ENCODE peak calls at places on chromosomes 3 and 15, in ten cellular contexts. W is colonic mucosa, G is tibial artery, P is Peyer's patch, R is AG10803, D is right lobe of liver, Q is stomach, S is HepG2, E is heart left ventricle, I is psoas muscle. X is an unnamed sample.

GRCh38 chr3:196650740-196651311 is 11.3 kb downstream of the NRROS start:
- DNase-seq in G (no peak), R (peak; percentile 96), Q (peak; percentile 39), E (peak; percentile 55), S (peak; percentile 36), I (no peak), D (no peak), W (no peak), P (peak; percentile 56), X (peak; percentile 82)

GRCh38 chr3:12294885-12295580 is 6.2 kb downstream of the PPARG start:
- DNase-seq in D (no peak), Q (no peak), R (peak; percentile 54), G (no peak), W (no peak), I (no peak), E (no peak), S (no peak), P (no peak), X (no peak)

GRCh38 chr15:46296797-46297196 is 662.0 kb downstream of the SQOR start:
- DNase-seq in W (no peak), P (no peak), Q (no peak), D (no peak), S (no peak), R (peak; percentile 39), I (no peak), E (no peak), G (no peak), X (no peak)

GRCh38 chr15:63296195-63296594 is 18.8 kb downstream of the APH1B start:
- DNase-seq in I (no peak), R (no peak), S (no peak), Q (no peak), D (peak; percentile 61), P (no peak), W (no peak), E (peak; percentile 13), G (no peak), X (no peak)

GRCh38 chr3:29212789-29213433 is 68.0 kb upstream of the RBMS3 start:
- DNase-seq in I (no peak), P (no peak), E (no peak), R (no peak), D (no peak), G (no peak), S (no peak), Q (no peak), W (no peak), X (no peak)

GRCh38 chr15:60933914-60934885 is 294.9 kb downstream of the RORA start:
- DNase-seq in E (no peak), Q (no peak), G (no peak), R (peak; percentile 66), P (no peak), S (no peak), W (no peak), D (no peak), I (no peak), X (no peak)

GRCh38 chr3:125236331-125236903 is 23.9 kb upstream of the SLC12A8 start:
- DNase-seq in E (no peak), S (no peak), Q (no peak), G (no peak), D (no peak), I (no peak), R (peak; percentile 79), W (no peak), P (no peak), X (no peak)

GRCh38 chr15:101255066-101255415 is 3.2 kb upstream of the CHSY1 start:
- DNase-seq in D (no peak), E (no peak), I (no peak), W (no peak), S (no peak), P (no peak), Q (no peak), R (peak; percentile 49), G (no peak), X (no peak)

GRCh38 chr3:102148598-102149302 is 286.1 kb upstream of the ZPLD1 start:
- DNase-seq in W (no peak), P (no peak), S (no peak), Q (no peak), I (no peak), R (no peak), D (no peak), E (no peak), G (no peak), X (no peak)

GRCh38 chr15:90336705-90337141 is 15.4 kb upstream of the ZNF774 start:
- DNase-seq in S (no peak), P (peak; percentile 50), E (peak; percentile 16), R (peak; percentile 46), D (no peak), W (no peak), Q (no peak), G (no peak), I (no peak), X (no peak)

GRCh38 chr3:185200639-185201038 is 47.8 kb upstream of the C3orf70 start:
- DNase-seq in W (no peak), E (no peak), Q (no peak), R (peak; percentile 65), D (no peak), P (no peak), S (no peak), G (no peak), I (no peak), X (no peak)

GRCh38 chr3:71779674-71780377 is 5.1 kb downstream of the PROK2 start:
- DNase-seq in D (no peak), W (no peak), Q (no peak), I (no peak), G (no peak), E (no peak), S (no peak), P (no peak), R (no peak), X (no peak)
- TF ChIP-seq CTCF in D (no peak), W (no peak), Q (no peak), I (no peak), G (no peak), E (no peak), S (no peak), P (no peak), R (no peak), X (no peak)

DNA sequence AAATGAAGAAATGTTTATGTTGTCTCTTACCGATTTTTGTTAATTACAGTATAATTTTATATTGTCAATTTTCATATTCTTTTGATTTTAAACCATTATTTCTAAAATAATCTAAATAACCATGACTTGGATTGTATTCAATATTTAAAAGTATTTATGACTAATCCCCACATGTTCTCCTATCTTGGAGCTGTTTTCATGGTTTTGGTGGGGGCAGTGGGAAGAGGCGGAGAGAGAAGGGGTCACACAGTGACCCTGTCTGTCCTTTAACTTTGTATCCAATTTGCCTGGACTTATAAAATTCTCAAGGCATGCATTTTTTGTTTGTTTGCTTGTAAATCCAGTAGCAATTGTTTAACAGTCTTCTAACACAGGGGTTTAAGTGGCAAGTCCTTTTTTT is 407.4 kb downstream of the NTRK3 start:
- DNase-seq in R (no peak), D (no peak), W (no peak), G (no peak), E (no peak), I (no peak), P (no peak), Q (no peak), S (no peak), X (no peak)
- TF ChIP-seq CTCF in R (no peak), D (no peak), W (no peak), G (no peak), E (no peak), I (no peak), P (no peak), Q (no peak), S (no peak), X (no peak)

DNA sequence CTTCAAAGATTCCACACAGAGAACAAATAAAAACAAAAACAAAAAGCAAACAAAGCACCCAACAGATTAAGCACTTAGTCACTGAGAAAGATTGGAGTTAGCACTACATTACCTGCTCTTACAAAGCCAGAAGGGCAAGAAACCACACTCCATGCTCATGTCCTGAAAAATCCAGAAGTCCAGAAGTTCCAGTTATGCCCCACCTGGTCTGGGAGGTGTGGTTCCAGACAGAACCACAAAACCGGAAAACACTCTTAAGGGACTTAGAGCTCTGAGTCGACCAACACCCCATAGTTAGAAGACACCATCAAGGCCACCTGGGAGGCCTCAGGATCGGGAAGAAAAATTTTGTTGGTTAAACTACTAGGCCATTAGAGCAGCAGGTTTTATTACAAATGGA is 88.9 kb downstream of the TNIK start:
- DNase-seq in D (no peak), W (peak; percentile 25), G (no peak), Q (no peak), R (no peak), P (no peak), E (no peak), S (no peak), I (no peak), X (no peak)
- TF ChIP-seq CTCF in D (no peak), W (no peak), G (no peak), Q (no peak), R (no peak), P (no peak), E (no peak), S (no peak), I (no peak), X (no peak)

GRCh38 chr15:43186003-43186353 is 775 bp downstream of the CCNDBP1 start:
- DNase-seq in S (no peak), P (peak; percentile 55), E (no peak), R (peak; percentile 6), G (no peak), D (no peak), W (peak; percentile 49), I (no peak), Q (no peak), X (no peak)
- TF ChIP-seq CTCF in S (no peak), P (no peak), E (no peak), R (no peak), G (no peak), D (no peak), W (no peak), I (no peak), Q (no peak), X (peak; percentile 62)

GRCh38 chr3:2356298-2356950 is 257.8 kb downstream of the CNTN4 start:
- DNase-seq in E (no peak), P (no peak), W (no peak), Q (no peak), G (no peak), D (no peak), I (no peak), S (no peak), R (no peak), X (no peak)

GRCh38 chr3:2352134-2352762 is 253.6 kb downstream of the CNTN4 start:
- DNase-seq in G (no peak), I (no peak), S (no peak), E (no peak), D (no peak), W (no peak), Q (no peak), R (no peak), P (no peak), X (peak; percentile 87)

GRCh38 chr3:2354702-2355101 is 256.0 kb downstream of the CNTN4 start:
- DNase-seq in D (no peak), S (no peak), R (no peak), Q (no peak), W (no peak), I (no peak), G (no peak), P (no peak), E (no peak), X (no peak)
- TF ChIP-seq CTCF in D (no peak), S (no peak), R (no peak), Q (no peak), W (no peak), I (no peak), G (no peak), P (no peak), E (no peak), X (no peak)

X was measured in chondrocyte.